ENCODE peak calls at places on chromosomes 3 and 15, in five cellular contexts. K is thoracic aorta, W is IMR-90, L is suprapubic skin, G is AG10803. F is an unnamed sample.

GRCh38 chr15:83993591-83993990 is 242.0 kb upstream of the GOLGA6L4 start:
- DNase-seq in K (no peak), W (no peak), L (no peak), G (no peak), F (no peak)

GRCh38 chr15:38144921-38145320 is 107.7 kb upstream of the SPRED1 start:
- DNase-seq in K (no peak), W (peak), L (no peak), G (no peak), F (no peak)

GRCh38 chr15:85063088-85063487 is 81.4 kb downstream of the PDE8A start:
- DNase-seq in K (no peak), L (no peak), W (peak), G (peak), F (no peak)

GRCh38 chr3:123158330-123158729 is 43.4 kb upstream of the SEC22A start:
- DNase-seq in K (no peak), L (no peak), W (no peak), G (no peak), F (no peak)

GRCh38 chr15:51770902-51771301 is 19.5 kb downstream of the TMOD2 start:
- DNase-seq in W (no peak), K (no peak), L (no peak), G (no peak), F (no peak)

GRCh38 chr3:55591893-55592292 is 104.8 kb upstream of the WNT5A start:
- DNase-seq in L (no peak), K (no peak), W (peak), G (no peak), F (no peak)

GRCh38 chr3:145070795-145071194 is 1090.2 kb downstream of the PLOD2 start:
- DNase-seq in W (no peak), G (no peak), K (no peak), L (no peak), F (no peak)

GRCh38 chr15:94582368-94582767 is 351.0 kb downstream of the MCTP2 start:
- DNase-seq in G (no peak), W (no peak), L (no peak), K (no peak), F (peak)

GRCh38 chr15:56770191-56770590 is 36.9 kb upstream of the ZNF280D start:
- DNase-seq in L (no peak), W (no peak), K (no peak), G (no peak), F (no peak)

GRCh38 chr3:188198001-188198400 is 44.0 kb downstream of the LPP start:
- DNase-seq in G (no peak), W (no peak), L (no peak), K (no peak), F (no peak)

GRCh38 chr3:74561881-74562280 is 52.6 kb downstream of the CNTN3 start:
- DNase-seq in G (peak), L (no peak), K (no peak), W (peak), F (no peak)

GRCh38 chr3:135650309-135650708 is 315.2 kb upstream of the PPP2R3A start:
- DNase-seq in L (no peak), G (peak), W (no peak), K (no peak), F (no peak)

GRCh38 chr3:116020495-116020894 is 397.2 kb downstream of the GAP43 start:
- DNase-seq in K (no peak), G (peak), L (no peak), W (no peak), F (no peak)

GRCh38 chr15:100922192-100923040 is 3.3 kb downstream of the LRRK1 start:
- DNase-seq in G (no peak), W (no peak), K (no peak), L (no peak), F (no peak)

GRCh38 chr3:96959902-96960596 is 145.7 kb downstream of the EPHA6 start:
- DNase-seq in G (peak), W (no peak), L (no peak), K (no peak), F (no peak)

GRCh38 chr3:11379238-11379823 is 107.1 kb downstream of the ATG7 start:
- DNase-seq in K (no peak), L (no peak), G (peak), W (peak), F (no peak)

GRCh38 chr3:63922800-63923199 is 10.6 kb upstream of the SCAANT1 start:
- DNase-seq in G (no peak), L (no peak), W (no peak), K (no peak), F (no peak)

GRCh38 chr3:63918321-63918720 is 6.1 kb upstream of the SCAANT1 start:
- DNase-seq in L (no peak), W (peak), G (peak), K (no peak), F (no peak)

GRCh38 chr3:63927623-63928280 is 15.6 kb upstream of the SCAANT1 start:
- DNase-seq in K (no peak), G (no peak), L (no peak), W (peak), F (no peak)

GRCh38 chr3:63920001-63920400 is 7.8 kb upstream of the SCAANT1 start:
- DNase-seq in G (no peak), K (no peak), L (no peak), W (no peak), F (no peak)

DNA sequence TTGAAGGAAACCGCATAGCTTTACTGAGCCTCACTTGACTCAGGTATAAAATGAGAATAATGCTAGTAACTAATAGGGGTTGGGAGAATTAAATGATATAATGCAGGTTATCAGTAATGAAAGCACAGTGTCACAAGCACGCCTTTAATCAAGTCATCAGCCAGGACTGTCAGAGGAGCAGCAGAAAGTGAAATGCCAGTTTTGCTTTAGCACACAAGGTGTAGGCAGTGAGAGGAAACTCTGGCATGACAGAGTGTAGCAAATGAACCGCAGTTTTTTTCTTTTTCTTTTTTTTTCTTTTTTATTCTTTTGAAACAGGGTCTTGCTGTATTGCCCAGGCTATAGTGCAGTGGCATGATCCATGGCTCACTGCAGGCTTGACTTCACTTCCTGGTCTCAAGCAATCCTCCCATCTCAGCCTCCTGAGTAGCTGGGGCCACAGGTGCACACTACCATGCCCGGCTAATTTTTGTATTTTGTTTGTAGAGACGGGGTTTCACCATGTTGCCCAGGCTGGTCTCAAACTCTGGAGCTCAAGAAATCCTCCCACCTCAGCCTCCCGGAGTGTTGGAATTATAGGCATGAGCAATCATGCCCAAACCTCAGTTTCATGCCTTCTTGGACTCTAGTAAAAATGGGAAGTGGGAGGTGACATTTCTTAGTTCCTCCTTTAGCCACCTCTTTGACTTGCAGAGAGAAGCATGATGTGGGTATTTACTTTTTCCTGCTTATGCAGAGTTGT is 9.7 kb upstream of the SCAANT1 start:
- DNase-seq in W (no peak), L (no peak), G (no peak), K (no peak), F (no peak)
- H3K4me3 ChIP-seq in W (no peak), L (no peak), G (no peak), K (no peak), F (no peak)

GRCh38 chr15:30925686-30926085 is 22.0 kb downstream of the FAN1 start:
- DNase-seq in K (no peak), W (no peak), L (no peak), G (no peak), F (no peak)
- H3K4me3 ChIP-seq in K (no peak), W (no peak), L (no peak), G (no peak), F (no peak)

GRCh38 chr3:131158434-131158833 is 131.8 kb downstream of the NEK11 start:
- DNase-seq in G (no peak), L (no peak), W (no peak), K (no peak), F (no peak)
- H3K4me3 ChIP-seq in G (no peak), L (no peak), W (no peak), K (no peak), F (no peak)

DNA sequence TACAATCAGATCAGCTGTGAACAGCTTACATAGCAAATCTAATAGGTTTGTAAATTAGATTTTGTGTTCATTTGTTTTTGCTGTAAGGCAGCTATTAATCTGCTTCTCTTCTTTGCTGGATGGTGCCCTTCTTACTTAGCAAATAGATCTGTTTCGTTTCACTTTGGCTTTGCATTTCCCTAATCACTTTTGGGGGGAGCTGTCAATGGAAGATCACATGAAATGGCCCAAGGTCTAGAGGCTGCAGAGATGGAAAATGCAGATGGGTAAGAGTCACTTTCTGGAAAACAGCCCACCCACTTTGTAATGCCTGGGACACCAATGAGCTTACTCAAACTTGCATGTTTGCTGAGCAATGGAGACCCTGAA is 36.4 kb downstream of the ST8SIA2 start:
- DNase-seq in G (peak), K (no peak), L (no peak), W (no peak), F (no peak)
- H3K4me3 ChIP-seq in G (no peak), K (no peak), L (no peak), W (no peak), F (no peak)

DNA sequence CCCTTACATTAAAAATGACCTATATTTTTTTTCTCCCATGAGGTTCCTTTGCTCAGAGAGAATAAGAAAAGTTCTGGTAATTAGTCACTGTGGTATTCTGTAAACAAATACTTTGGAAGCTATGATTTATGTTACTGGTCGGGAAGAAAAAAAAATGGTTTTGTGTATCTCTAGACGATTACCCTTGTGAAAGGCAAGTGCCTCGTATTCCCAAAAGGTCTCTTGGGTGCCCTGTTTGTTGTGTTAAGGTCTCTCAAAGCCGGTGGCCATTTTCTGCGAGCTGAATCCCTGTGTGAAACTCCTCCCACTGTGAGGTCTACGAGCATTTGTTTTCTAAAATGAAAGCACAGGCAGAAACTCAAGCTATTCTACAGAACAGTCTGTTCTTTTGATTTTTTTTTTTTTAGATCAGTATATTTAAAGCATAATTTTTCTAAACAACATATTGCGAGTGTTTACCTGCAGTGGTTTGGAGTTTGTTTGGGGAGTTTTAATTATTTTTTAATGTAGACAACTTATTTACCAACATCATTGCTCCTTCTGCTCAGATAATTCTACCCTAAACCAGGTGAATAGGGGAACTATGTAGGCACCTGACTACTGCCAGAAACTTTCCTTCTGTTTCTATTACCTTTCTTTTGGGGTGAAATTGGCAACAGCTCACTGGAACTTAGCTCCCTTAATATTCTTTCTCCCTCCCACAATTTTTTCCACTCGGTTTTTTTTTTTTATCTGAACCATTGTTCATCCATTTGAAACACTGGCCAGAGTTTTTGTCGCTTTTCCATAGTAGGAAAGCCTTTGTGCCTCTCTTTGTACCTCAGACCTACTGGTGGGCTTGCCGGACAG is 44.0 kb downstream of the ZBTB38 start:
- DNase-seq in K (no peak), W (peak), L (no peak), G (peak), F (no peak)
- H3K4me3 ChIP-seq in K (peak), W (no peak), L (peak), G (peak), F (no peak)

GRCh38 chr15:60001642-60002527 is 2.2 kb upstream of the FOXB1 start:
- DNase-seq in W (no peak), G (no peak), K (no peak), L (no peak), F (no peak)
- H3K4me3 ChIP-seq in W (no peak), G (no peak), K (no peak), L (no peak), F (no peak)

DNA sequence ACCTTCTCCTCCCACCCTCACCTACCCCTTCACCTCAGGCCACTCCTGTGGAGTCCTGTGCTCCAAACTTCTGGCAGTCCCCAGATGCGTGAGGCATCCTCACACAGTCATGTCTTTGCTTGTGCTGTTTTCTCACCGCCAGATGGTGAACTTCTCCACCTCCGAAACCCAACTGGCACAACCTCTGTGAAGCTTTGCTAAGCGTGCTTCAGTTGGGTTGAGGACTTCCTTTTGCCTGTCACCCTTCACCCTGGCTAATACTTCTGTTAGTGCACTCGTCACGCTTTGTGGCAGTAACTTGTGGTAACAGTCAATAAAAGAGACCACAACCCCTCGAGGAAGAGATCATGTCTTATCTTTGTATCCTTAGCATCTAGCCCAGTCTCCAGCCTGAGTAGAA is 42.0 kb upstream of the SKOR1 start:
- DNase-seq in L (no peak), W (no peak), K (no peak), G (no peak), F (peak)
- H3K4me3 ChIP-seq in L (no peak), W (no peak), K (no peak), G (no peak), F (peak)

GRCh38 chr3:29521751-29522150 is 240.9 kb downstream of the RBMS3 start:
- DNase-seq in W (no peak), K (no peak), L (no peak), G (no peak), F (no peak)

GRCh38 chr3:29531611-29532150 is 250.8 kb downstream of the RBMS3 start:
- DNase-seq in L (no peak), K (no peak), G (no peak), W (no peak), F (no peak)

GRCh38 chr3:29532473-29532872 is 251.6 kb downstream of the RBMS3 start:
- DNase-seq in G (no peak), L (no peak), K (no peak), W (no peak), F (no peak)

GRCh38 chr3:29525254-29525881 is 244.5 kb downstream of the RBMS3 start:
- DNase-seq in W (peak), K (peak), G (peak), L (peak), F (no peak)

GRCh38 chr3:29527251-29527650 is 246.4 kb downstream of the RBMS3 start:
- DNase-seq in K (no peak), W (no peak), G (no peak), L (no peak), F (no peak)
- H3K4me3 ChIP-seq in K (no peak), W (no peak), G (no peak), L (no peak), F (no peak)

DNA sequence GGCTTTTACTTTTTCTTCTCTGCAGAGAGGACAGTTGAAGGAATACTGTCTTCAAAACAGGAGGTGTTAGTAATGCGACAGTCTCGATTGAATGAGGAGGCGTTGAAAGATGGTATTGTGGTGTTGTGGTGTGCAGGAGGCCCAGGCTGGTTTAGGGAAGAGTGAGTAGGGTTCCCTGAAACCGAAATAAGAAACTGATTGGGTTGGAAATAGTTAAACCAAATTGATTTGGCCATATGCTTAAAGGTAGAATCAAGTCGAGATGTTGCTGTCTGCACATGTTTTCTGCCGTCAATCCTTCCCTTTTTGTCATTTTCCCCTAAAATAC is 848 bp downstream of the ATP6V1A start:
- DNase-seq in L (no peak), W (no peak), G (peak), K (no peak), F (no peak)
- H3K4me3 ChIP-seq in L (peak), W (peak), G (peak), K (peak), F (peak)

GRCh38 chr15:92115834-92116233 is 262.3 kb downstream of the SLCO3A1 start:
- DNase-seq in W (no peak), L (no peak), G (no peak), K (no peak), F (no peak)
- H3K4me3 ChIP-seq in W (no peak), L (no peak), G (no peak), K (no peak), F (no peak)